ENCODE peak calls at places on chromosomes 13 and 19, in five cellular contexts. Y, D, F, L and M are unnamed samples.

GRCh38 chr19:7611541-7612279 is 16.0 kb downstream of the CAMSAP3 start:
- DNase-seq in D (no peak), L (no peak), F (no peak), Y (no peak), M (no peak)

GRCh38 chr19:1042689-1043511 is 3.0 kb downstream of the ABCA7 start:
- DNase-seq in Y (no peak), L (no peak), D (no peak), F (peak; percentile 22), M (no peak)

GRCh38 chr13:46603165-46603603 is 50.2 kb downstream of the LRCH1 start:
- DNase-seq in F (no peak), D (peak; percentile 71), Y (no peak), L (peak; percentile 47), M (no peak)

GRCh38 chr13:46605824-46606554 is 53.0 kb downstream of the LRCH1 start:
- DNase-seq in L (no peak), F (no peak), Y (no peak), D (no peak), M (peak; percentile 31)

GRCh38 chr19:35262101-35262761 is 6.5 kb upstream of the USF2 start:
- DNase-seq in Y (no peak), L (no peak), F (no peak), D (no peak), M (no peak)

GRCh38 chr13:46982856-46983582 is 86.2 kb upstream of the HTR2A start:
- DNase-seq in Y (no peak), D (peak; percentile 61), F (no peak), L (no peak), M (no peak)

GRCh38 chr13:27620377-27621115 is at the start of gene LNX2:
- DNase-seq in L (peak; percentile 94), Y (peak; percentile 96), F (peak; percentile 95), D (peak; percentile 97), M (peak; percentile 98)

GRCh38 chr19:7199613-7200533 is 94.3 kb downstream of the INSR start:
- DNase-seq in L (no peak), Y (no peak), F (no peak), D (peak; percentile 81), M (no peak)

GRCh38 chr13:112226320-112227002 is 149.7 kb upstream of the SPACA7 start:
- DNase-seq in D (peak; percentile 12), F (no peak), L (no peak), Y (no peak), M (no peak)

GRCh38 chr13:63435668-63436275 is 2020.1 kb upstream of the PCDH20 start:
- DNase-seq in F (peak; percentile 100), L (peak; percentile 92), D (no peak), Y (no peak), M (no peak)